ENCODE peak calls at places on chromosomes 4 and X, in eight cellular contexts. E is AG20443; M is HEK293T; A is stimulated activated naive B cell treated with anti-CD40 and anti-IgM and Interleukin-4, amounts not matched to agents 10 μg/mL and 1 μg/mL and 100 μg/mL, for 72 hours; B is memory B cell; I is activated CD4-positive, alpha-beta T cell treated with anti-CD3 and anti-CD28 coated beads, Interleukin-2, amount 50 U/mL, for 24 hours; O is MM.1S; P is NCI-H460. G is an unnamed sample.

GRCh38 chrX:20061869-20062254 is 54.8 kb downstream of the MAP7D2 start:
- DNase-seq in E (peak), P (no peak), I (no peak), M (no peak), O (peak), A (no peak), B (no peak), G (peak)

GRCh38 chr4:108828620-108829019 is 65.8 kb upstream of the ETNPPL start:
- DNase-seq in B (no peak), E (no peak), P (no peak), M (peak), A (no peak), O (no peak), I (no peak), G (no peak)

GRCh38 chrX:122501652-122502051 is 682.4 kb upstream of the GRIA3 start:
- DNase-seq in B (no peak), E (no peak), A (no peak), O (no peak), I (no peak), P (no peak), M (no peak), G (no peak)

GRCh38 chr4:175705407-175705806 is 106.7 kb downstream of the GPM6A start:
- DNase-seq in B (no peak), A (no peak), E (no peak), P (no peak), I (no peak), O (no peak), M (peak), G (no peak)

GRCh38 chrX:135923353-135923752 is 29.8 kb downstream of the SAGE1 start:
- DNase-seq in P (peak), B (no peak), A (no peak), O (no peak), E (no peak), M (peak), I (no peak), G (no peak)

GRCh38 chrX:52558140-52558539 is 41.3 kb upstream of the XAGE1B start:
- DNase-seq in E (no peak), A (no peak), M (no peak), P (no peak), I (no peak), O (no peak), B (no peak), G (no peak)

GRCh38 chrX:78673256-78673655 is 14.1 kb upstream of the RTL3 start:
- DNase-seq in O (no peak), P (no peak), I (no peak), E (no peak), B (no peak), M (no peak), A (no peak), G (no peak)

GRCh38 chr4:38386011-38386551 is 277.9 kb upstream of the KLF3 start:
- DNase-seq in A (no peak), E (no peak), M (no peak), B (no peak), I (no peak), P (no peak), O (no peak), G (no peak)

GRCh38 chr4:73576366-73576765 is 43.9 kb downstream of the RASSF6 start:
- DNase-seq in I (no peak), B (no peak), E (no peak), O (no peak), M (no peak), P (no peak), A (no peak), G (peak)

GRCh38 chr4:99947608-99948007 is 1.2 kb upstream of the DNAJB14 start:
- DNase-seq in O (no peak), E (no peak), A (no peak), P (no peak), B (no peak), I (no peak), M (no peak), G (no peak)

GRCh38 chrX:24145340-24146186 is 4.0 kb upstream of the ZFX start:
- DNase-seq in A (no peak), I (no peak), O (no peak), M (no peak), P (no peak), E (peak), B (no peak), G (peak)

GRCh38 chrX:11259437-11259836 is 33.8 kb upstream of the AMELX start:
- DNase-seq in E (no peak), M (no peak), A (no peak), P (no peak), O (peak), B (no peak), I (no peak), G (no peak)

GRCh38 chr4:8917868-8918783 is 46.5 kb upstream of the HMX1 start:
- DNase-seq in B (peak), A (peak), E (peak), M (peak), I (peak), O (peak), P (peak), G (peak)

GRCh38 chrX:111719426-111720210 is 38.6 kb downstream of the ALG13 start:
- DNase-seq in A (no peak), E (peak), P (no peak), B (no peak), I (no peak), O (peak), M (no peak), G (peak)

GRCh38 chr4:4564522-4564921 is 22.7 kb upstream of the STX18 start:
- DNase-seq in B (no peak), O (no peak), I (no peak), A (no peak), M (no peak), E (no peak), P (no peak), G (no peak)

GRCh38 chrX:97639526-97639925 is 755.8 kb downstream of the RPA4 start:
- DNase-seq in O (peak), B (no peak), P (no peak), A (no peak), I (no peak), E (no peak), M (no peak), G (no peak)

GRCh38 chr4:77699731-77700210 is 94.2 kb downstream of the CXCL13 start:
- DNase-seq in O (no peak), P (no peak), A (no peak), E (peak), I (no peak), B (no peak), M (peak), G (peak)

GRCh38 chr4:87975466-87975865 is at the start of gene SPP1:
- DNase-seq in O (peak), I (no peak), E (peak), M (peak), P (peak), A (no peak), B (no peak), G (no peak)

GRCh38 chrX:12174358-12174757 is 36.1 kb downstream of the FRMPD4 start:
- DNase-seq in P (no peak), A (no peak), M (no peak), B (no peak), O (no peak), I (no peak), E (no peak), G (peak)

GRCh38 chr4:40924096-40924792 is 174.5 kb downstream of the NSUN7 start:
- DNase-seq in I (peak), O (peak), B (peak), A (peak), E (peak), M (peak), P (peak), G (peak)

GRCh38 chrX:53227224-53227765 is 2.3 kb upstream of the KDM5C start:
- DNase-seq in I (no peak), B (no peak), M (no peak), E (no peak), O (no peak), A (no peak), P (no peak), G (no peak)

GRCh38 chr4:156547439-156547838 is 424.2 kb downstream of the PDGFC start:
- DNase-seq in P (no peak), E (peak), M (no peak), B (no peak), A (no peak), I (no peak), O (no peak), G (peak)

GRCh38 chr4:6011271-6011671 is 7.0 kb downstream of the C4orf50 start:
- DNase-seq in E (no peak), P (no peak), B (no peak), I (no peak), O (no peak), A (no peak), M (no peak), G (no peak)

GRCh38 chr4:137535718-137536117 is 3.4 kb upstream of the PCDH18 start:
- DNase-seq in P (no peak), I (no peak), E (no peak), B (no peak), A (no peak), M (no peak), O (no peak), G (no peak)

GRCh38 chrX:96682516-96682915 is 2.1 kb upstream of the DIAPH2 start:
- DNase-seq in P (no peak), M (no peak), B (no peak), O (no peak), A (no peak), I (no peak), E (no peak), G (no peak)